ENCODE peak calls at places on chromosomes 4 and X, in five cellular contexts. L is prostate gland, K is K562, A is ovary, G is spleen. M is an unnamed sample.

GRCh38 chr4:116839826-116840225 is 245.6 kb downstream of the TRAM1L1 start:
- DNase-seq in K (no peak), L (no peak), A (no peak), G (no peak), M (no peak)

GRCh38 chr4:135838889-135839288 is 1637.3 kb upstream of the PABPC4L start:
- DNase-seq in A (no peak), G (no peak), K (no peak), L (no peak), M (no peak)

GRCh38 chrX:155028749-155029360 is 2.2 kb downstream of the FUNDC2 start:
- DNase-seq in A (no peak), K (no peak), L (no peak), G (no peak), M (no peak)

GRCh38 chrX:102684772-102685520 is 27.3 kb upstream of the GPRASP2 start:
- DNase-seq in A (no peak), L (no peak), K (no peak), G (no peak), M (no peak)

GRCh38 chrX:12240491-12240890 is 102.2 kb downstream of the FRMPD4 start:
- DNase-seq in A (no peak), G (no peak), L (no peak), K (no peak), M (no peak)

GRCh38 chr4:141131738-141132688 is 1.3 kb downstream of the RNF150 start:
- DNase-seq in L (peak), A (peak), G (peak), K (no peak), M (peak)

GRCh38 chr4:186820371-186820990 is 96.8 kb upstream of the FAT1 start:
- DNase-seq in K (no peak), A (no peak), G (no peak), L (no peak), M (peak)

GRCh38 chrX:52352551-52352950 is 16.3 kb upstream of the XAGE2 start:
- DNase-seq in G (no peak), A (no peak), L (no peak), K (no peak), M (no peak)

GRCh38 chr4:158578476-158578875 is 56.8 kb downstream of the RXFP1 start:
- DNase-seq in G (no peak), K (peak), A (no peak), L (no peak), M (no peak)

GRCh38 chrX:130086414-130087207 is 23.7 kb downstream of the ELF4 start:
- DNase-seq in K (no peak), L (no peak), G (peak), A (no peak), M (no peak)

GRCh38 chrX:30343206-30343605 is 34.0 kb upstream of the NR0B1 start:
- DNase-seq in A (no peak), K (no peak), L (no peak), G (no peak), M (no peak)

GRCh38 chr4:31199644-31200043 is 479.5 kb downstream of the PCDH7 start:
- DNase-seq in K (no peak), L (no peak), G (no peak), A (no peak), M (no peak)

GRCh38 chr4:185265942-185266341 is 56.5 kb downstream of the SNX25 start:
- DNase-seq in K (no peak), G (no peak), A (no peak), L (no peak), M (no peak)

GRCh38 chrX:107687445-107687844 is 59.1 kb downstream of the PRPS1 start:
- DNase-seq in A (no peak), K (no peak), G (no peak), L (no peak), M (no peak)

GRCh38 chr4:78809928-78810835 is 34.0 kb downstream of the BMP2K start:
- DNase-seq in K (peak), A (no peak), L (no peak), G (no peak), M (no peak)

GRCh38 chr4:14856076-14856926 is 146.0 kb upstream of the CPEB2 start:
- DNase-seq in G (no peak), A (peak), K (peak), L (peak), M (no peak)

GRCh38 chr4:149716728-149717127 is 98.9 kb downstream of the IQCM start:
- DNase-seq in L (no peak), K (no peak), G (no peak), A (no peak), M (no peak)

GRCh38 chrX:10529344-10529743 is 91.0 kb downstream of the MID1 start:
- DNase-seq in K (no peak), G (no peak), A (no peak), L (no peak), M (no peak)

GRCh38 chrX:111005151-111005550 is 90.8 kb upstream of the PAK3 start:
- DNase-seq in L (no peak), A (no peak), G (no peak), K (no peak), M (peak)

GRCh38 chr4:5757954-5758353 is 47.0 kb downstream of the EVC start:
- DNase-seq in L (no peak), G (no peak), K (no peak), A (no peak), M (no peak)

GRCh38 chr4:151324124-151324448 is 1.3 kb downstream of the SH3D19 start:
- DNase-seq in G (no peak), A (no peak), K (no peak), L (no peak), M (no peak)

GRCh38 chr4:151322565-151322964 is 2.8 kb downstream of the SH3D19 start:
- DNase-seq in G (no peak), A (no peak), K (no peak), L (peak), M (no peak)

GRCh38 chr4:151324449-151325319 is 721 bp downstream of the SH3D19 start:
- DNase-seq in K (peak), A (peak), L (peak), G (no peak), M (peak)

GRCh38 chr4:151329217-151330007 is 4.0 kb upstream of the SH3D19 start:
- DNase-seq in A (no peak), L (no peak), G (no peak), K (no peak), M (no peak)

GRCh38 chr4:151325320-151326246 is at the start of gene SH3D19:
- DNase-seq in L (peak), A (peak), G (peak), K (no peak), M (peak)
- TF ChIP-seq POLR2A in L (peak), A (peak), G (no peak), K (no peak), M (no peak)

GRCh38 chr4:35723973-35724372 is 520.3 kb downstream of the ARAP2 start:
- DNase-seq in L (no peak), K (no peak), G (no peak), A (no peak), M (no peak)

GRCh38 chr4:35730414-35730813 is 513.9 kb downstream of the ARAP2 start:
- DNase-seq in A (no peak), K (no peak), L (no peak), G (no peak), M (no peak)

DNA sequence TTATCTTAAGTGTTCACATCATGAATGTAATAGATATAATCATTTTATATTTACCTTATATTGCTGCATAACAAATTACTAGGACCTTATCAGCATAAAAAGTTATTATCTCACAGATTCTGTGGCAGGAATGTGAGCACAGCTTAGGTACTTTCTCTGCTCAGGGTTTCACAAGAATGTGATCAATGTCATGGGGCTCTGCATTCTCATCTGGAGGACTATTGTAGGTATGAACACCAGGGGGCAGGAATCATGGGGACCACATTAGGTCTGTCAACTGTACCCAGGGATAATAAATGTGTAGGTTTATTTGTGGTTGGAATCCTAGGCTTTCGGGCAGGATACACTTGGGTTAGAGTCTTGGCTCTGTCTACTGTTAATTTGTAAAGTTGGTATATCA is 519.2 kb downstream of the ARAP2 start:
- DNase-seq in K (no peak), L (no peak), A (no peak), G (no peak), M (no peak)
- TF ChIP-seq CTCF in K (no peak), L (no peak), A (no peak), G (no peak), M (no peak)

DNA sequence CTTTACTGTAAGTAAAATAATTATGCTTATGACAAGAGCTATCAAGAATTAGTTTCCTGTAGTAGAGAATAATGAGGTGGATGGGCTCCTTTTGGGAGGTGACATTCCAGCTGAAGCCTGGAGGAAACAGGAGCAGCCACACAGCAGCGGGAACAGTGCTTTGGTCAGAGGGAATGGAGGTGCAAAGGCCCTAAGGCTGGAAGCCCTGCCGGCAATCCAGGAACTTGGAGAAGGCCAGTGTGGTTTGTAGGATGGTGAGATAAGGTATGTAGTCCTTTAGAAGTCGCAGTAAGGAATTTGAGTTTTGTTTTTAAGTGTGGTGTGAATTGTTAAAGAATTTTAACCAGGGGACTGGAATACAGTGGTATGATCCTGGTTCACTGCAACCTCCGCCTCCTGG is 8.1 kb downstream of the TMEM131L start:
- DNase-seq in G (no peak), A (no peak), K (no peak), L (no peak), M (no peak)
- H3K4me3 ChIP-seq in G (no peak), A (no peak), K (no peak), L (no peak), M (no peak)

DNA sequence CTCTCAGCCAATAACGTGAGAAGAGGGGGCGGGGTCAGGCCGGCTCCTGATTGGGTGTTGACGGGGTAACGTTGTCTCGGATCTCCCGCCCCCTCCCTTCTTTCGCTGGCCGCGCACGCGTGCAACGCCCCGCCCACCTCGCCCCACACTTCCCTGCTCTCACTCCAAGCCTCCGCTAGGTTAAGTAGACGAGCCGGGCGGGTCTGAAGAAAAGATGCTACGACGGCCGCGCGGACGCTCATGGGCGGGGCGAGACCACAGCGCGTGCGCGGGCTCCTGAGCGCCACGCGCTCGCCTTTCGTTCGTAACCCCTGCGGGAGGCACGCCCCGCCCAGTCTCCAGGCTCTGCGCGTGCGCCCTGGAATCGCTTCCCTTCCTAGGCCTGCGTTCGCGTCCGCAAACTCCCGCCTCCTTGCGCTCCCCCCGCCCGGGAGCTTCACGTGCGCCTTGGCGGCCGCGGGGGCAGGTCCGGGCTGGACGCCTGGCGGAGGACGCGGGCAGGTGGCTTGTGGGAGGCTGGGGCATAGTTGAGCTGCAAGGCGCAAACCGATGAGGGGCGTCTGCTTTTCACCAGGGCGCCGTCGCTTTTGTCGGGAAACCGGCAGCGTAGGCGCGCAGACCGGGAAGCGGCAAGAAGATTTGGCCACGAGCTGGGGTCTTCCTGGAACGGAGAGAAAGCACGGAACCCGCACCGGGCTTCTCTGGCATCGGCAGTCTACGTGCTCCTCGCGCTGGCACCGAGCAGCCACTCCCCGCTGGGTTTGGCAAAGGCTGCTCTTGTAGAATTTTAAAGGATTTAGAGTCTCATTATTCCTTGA is 467 bp upstream of the PGRMC2 start:
- DNase-seq in G (peak), K (peak), L (peak), A (peak), M (peak)
- TF ChIP-seq POLR2A in G (peak), K (peak), L (peak), A (peak), M (no peak)

DNA sequence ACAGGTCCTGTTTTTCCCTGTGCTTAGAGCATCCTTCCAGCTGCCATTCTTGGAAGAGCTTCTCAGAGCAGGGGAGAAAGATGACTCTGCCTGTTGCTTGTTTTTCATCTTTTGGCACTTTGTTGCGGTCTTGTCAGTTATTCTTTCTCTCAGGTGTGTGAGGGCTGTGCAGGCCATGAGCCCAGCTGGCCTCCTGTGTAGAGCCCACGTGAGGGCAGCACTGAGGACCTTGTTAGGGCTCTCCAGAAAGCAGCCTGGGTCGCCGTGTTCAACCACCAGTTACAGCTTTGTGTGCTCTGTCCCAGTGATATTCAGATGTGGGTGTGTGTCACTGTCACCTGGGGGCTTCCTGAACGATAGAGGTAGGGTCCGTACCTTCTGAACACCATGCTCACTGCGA is 52.8 kb downstream of the NOP14 start:
- DNase-seq in L (no peak), G (no peak), K (peak), A (no peak), M (no peak)
- TF ChIP-seq CTCF in L (no peak), G (no peak), K (peak), A (no peak), M (no peak)